ENCODE peak calls at places on chromosomes 11 and 22, in five cellular contexts. G, V, Z, U and D are unnamed samples.

GRCh38 chr11:109971184-109971523 is 122.0 kb upstream of the ZC3H12C start:
- DNase-seq in G (peak; percentile 79), Z (no peak), V (no peak), U (no peak), D (no peak)

GRCh38 chr11:44857490-44857889 is 93.2 kb downstream of the TP53I11 start:
- DNase-seq in V (no peak), G (no peak), U (no peak), Z (no peak), D (no peak)

GRCh38 chr11:116517077-116517476 is 255.7 kb downstream of the BUD13 start:
- DNase-seq in U (no peak), Z (no peak), G (no peak), V (no peak), D (no peak)

GRCh38 chr11:19977941-19978340 is 182.3 kb downstream of the DBX1 start:
- DNase-seq in V (no peak), Z (no peak), G (no peak), U (no peak), D (no peak)

GRCh38 chr22:21990449-21991308 is 8.1 kb upstream of the TOP3B start:
- DNase-seq in G (no peak), V (no peak), Z (no peak), U (no peak), D (no peak)

GRCh38 chr22:26471522-26471921 is 12.1 kb downstream of the HPS4 start:
- DNase-seq in G (peak; percentile 80), U (no peak), Z (no peak), V (no peak), D (no peak)

GRCh38 chr11:11534981-11535380 is 86.8 kb downstream of the GALNT18 start:
- DNase-seq in U (no peak), Z (no peak), G (no peak), V (no peak), D (no peak)

GRCh38 chr11:33329705-33330329 is 72.6 kb downstream of the HIPK3 start:
- DNase-seq in Z (peak; percentile 45), V (peak; percentile 50), U (no peak), G (peak; percentile 59), D (peak; percentile 71)

GRCh38 chr22:48538291-48538820 is 1289.3 kb downstream of the BRD1 start:
- DNase-seq in U (no peak), Z (no peak), G (no peak), V (no peak), D (no peak)

GRCh38 chr22:30763815-30764686 is 69.4 kb downstream of the OSBP2 start:
- DNase-seq in U (peak; percentile 41), V (peak; percentile 45), Z (peak; percentile 56), G (peak; percentile 78), D (peak; percentile 78)

GRCh38 chr11:75275581-75275980 is 35.0 kb downstream of the TPBGL start:
- DNase-seq in V (peak; percentile 65), G (no peak), Z (peak; percentile 62), U (no peak), D (no peak)

GRCh38 chr11:109914038-109914437 is 179.2 kb upstream of the ZC3H12C start:
- DNase-seq in Z (no peak), U (no peak), G (no peak), V (no peak), D (no peak)

GRCh38 chr11:1338201-1339065 is 29.0 kb upstream of the TOLLIP start:
- DNase-seq in U (no peak), Z (no peak), G (no peak), V (no peak), D (no peak)

GRCh38 chr11:36008576-36008975 is 64.7 kb downstream of the LDLRAD3 start:
- DNase-seq in Z (no peak), U (no peak), V (no peak), G (no peak), D (no peak)

GRCh38 chr22:22109693-22110466 is 127.3 kb upstream of the TOP3B start:
- DNase-seq in V (no peak), Z (no peak), U (no peak), G (no peak), D (no peak)

GRCh38 chr22:37848587-37849088 is 581 bp upstream of the EIF3L start:
- DNase-seq in Z (peak; percentile 21), V (no peak), G (peak; percentile 44), U (no peak), D (peak; percentile 45)

GRCh38 chr11:46238967-46239800 is 38.3 kb upstream of the CREB3L1 start:
- DNase-seq in V (peak; percentile 86), Z (peak; percentile 85), U (peak; percentile 89), G (peak; percentile 93), D (peak; percentile 88)

GRCh38 chr11:203945-204586 is 3.1 kb downstream of the BET1L start:
- DNase-seq in G (no peak), Z (no peak), V (no peak), U (no peak), D (no peak)

GRCh38 chr11:96256213-96256580 is 86.8 kb downstream of the MAML2 start:
- DNase-seq in V (no peak), Z (no peak), G (no peak), U (no peak), D (no peak)

GRCh38 chr11:65925397-65925796 is 6.2 kb downstream of the DRAP1 start:
- DNase-seq in U (no peak), V (no peak), Z (no peak), G (no peak), D (no peak)

GRCh38 chr11:2747236-2748015 is 47.6 kb upstream of the KCNQ1OT1 start:
- DNase-seq in U (no peak), G (no peak), V (no peak), Z (no peak), D (no peak)

GRCh38 chr11:69537126-69537525 is 55.7 kb downstream of the LINC01488 start:
- DNase-seq in V (no peak), U (no peak), G (no peak), Z (no peak), D (peak; percentile 38)

GRCh38 chr11:85787809-85788805 is 22.8 kb downstream of the SYTL2 start:
- DNase-seq in U (no peak), Z (no peak), V (peak; percentile 54), G (peak; percentile 35), D (peak; percentile 79)